ENCODE peak calls at places on chromosomes 3 and 15, in eight cellular contexts. T is CD4-positive, CD25-positive, alpha-beta regulatory T cell; I is GM12878; K is naive thymus-derived CD4-positive, alpha-beta T cell; G is activated T-cell treated with anti-CD3 and anti-CD28 coated beads for 1 hour; B is tibial nerve; E is NCI-H2081; N is activated naive CD8-positive, alpha-beta T cell treated with anti-CD3 and anti-CD28 coated beads, Interleukin-2, amount 50 U/mL, for 16 hours. H is an unnamed sample.

GRCh38 chr3:38834110-38834509 is 18.1 kb upstream of the SCN10A start:
- DNase-seq in K (no peak), T (peak; percentile 2), N (no peak), I (no peak), G (no peak), E (no peak), B (peak; percentile 28), H (peak; percentile 78)

GRCh38 chr15:63509933-63510547 is 5.6 kb downstream of the USP3 start:
- DNase-seq in B (no peak), K (no peak), N (no peak), E (no peak), T (no peak), G (no peak), I (no peak), H (no peak)

GRCh38 chr15:95106781-95107180 is 875.4 kb downstream of the MCTP2 start:
- DNase-seq in E (no peak), I (no peak), K (no peak), B (no peak), T (no peak), N (no peak), G (no peak), H (no peak)

GRCh38 chr3:4963669-4964589 is 15.3 kb upstream of the BHLHE40 start:
- DNase-seq in G (no peak), E (no peak), B (no peak), I (no peak), K (no peak), T (no peak), N (no peak), H (no peak)

GRCh38 chr3:63864008-63864871 is 573 bp downstream of the ATXN7 start:
- DNase-seq in I (no peak), E (no peak), G (peak; percentile 12), B (no peak), K (peak; percentile 33), T (peak; percentile 35), N (peak; percentile 20), H (no peak)

GRCh38 chr15:39748276-39748675 is 34.4 kb downstream of the FSIP1 start:
- DNase-seq in K (no peak), G (no peak), T (no peak), B (no peak), E (no peak), N (no peak), I (no peak), H (no peak)

GRCh38 chr15:70783041-70783440 is 19.7 kb upstream of the UACA start:
- DNase-seq in G (no peak), B (no peak), K (no peak), N (no peak), E (no peak), I (no peak), T (no peak), H (no peak)

GRCh38 chr3:14771593-14772497 is 46.9 kb upstream of the FGD5 start:
- DNase-seq in B (no peak), G (no peak), K (no peak), T (no peak), N (no peak), E (no peak), I (no peak), H (no peak)

GRCh38 chr3:133209871-133210550 is 171.8 kb downstream of the TMEM108 start:
- DNase-seq in K (no peak), E (no peak), G (no peak), T (no peak), N (no peak), I (peak; percentile 13), B (no peak), H (no peak)

GRCh38 chr3:185815391-185816282 is 9.2 kb downstream of the IGF2BP2 start:
- DNase-seq in I (no peak), T (no peak), N (no peak), E (no peak), B (no peak), G (no peak), K (no peak), H (no peak)

GRCh38 chr15:42166225-42166940 is 9.9 kb upstream of the PLA2G4F start:
- DNase-seq in K (no peak), B (no peak), T (no peak), G (no peak), I (no peak), N (no peak), E (no peak), H (no peak)

GRCh38 chr3:24583004-24583403 is 88.4 kb upstream of the THRB start:
- DNase-seq in K (no peak), N (no peak), B (no peak), E (no peak), T (no peak), I (no peak), G (no peak), H (no peak)

GRCh38 chr3:183449391-183449790 is 21.0 kb upstream of the MCF2L2 start:
- DNase-seq in T (no peak), K (no peak), E (no peak), G (no peak), N (no peak), B (no peak), I (no peak), H (no peak)

GRCh38 chr15:66846031-66846430 is 144.0 kb downstream of the SMAD6 start:
- DNase-seq in E (no peak), K (no peak), G (no peak), I (no peak), T (no peak), B (no peak), N (no peak), H (no peak)

GRCh38 chr3:8482960-8483665 is 18.5 kb upstream of the LMCD1 start:
- DNase-seq in G (no peak), I (no peak), B (peak; percentile 44), N (no peak), T (no peak), K (no peak), E (no peak), H (peak; percentile 95)

GRCh38 chr15:59296181-59296617 is 76.5 kb downstream of the MYO1E start:
- DNase-seq in K (no peak), G (no peak), I (no peak), B (no peak), N (no peak), T (no peak), E (peak; percentile 30), H (no peak)

GRCh38 chr3:126309861-126310655 is 47.1 kb downstream of the KLF15 start:
- DNase-seq in I (no peak), B (no peak), T (no peak), K (no peak), E (no peak), G (no peak), N (no peak), H (peak; percentile 44)

GRCh38 chr15:33722005-33722672 is 246.2 kb upstream of the CHRM5 start:
- DNase-seq in N (no peak), E (no peak), K (no peak), B (no peak), G (no peak), T (no peak), I (peak; percentile 24), H (no peak)

GRCh38 chr3:6532101-6532500 is 328.8 kb upstream of the GRM7 start:
- DNase-seq in K (no peak), E (no peak), N (no peak), I (no peak), B (no peak), G (no peak), T (no peak), H (no peak)

GRCh38 chr15:85000189-85000864 is 18.7 kb downstream of the PDE8A start:
- DNase-seq in N (no peak), K (no peak), G (no peak), T (no peak), I (no peak), B (no peak), E (no peak), H (no peak)

GRCh38 chr3:175659951-175660350 is 800.8 kb downstream of the NAALADL2 start:
- DNase-seq in I (no peak), B (no peak), K (no peak), G (no peak), T (no peak), E (no peak), N (no peak), H (no peak)

GRCh38 chr15:79028411-79028964 is 62.1 kb downstream of the RASGRF1 start:
- DNase-seq in K (no peak), I (no peak), N (no peak), T (no peak), B (no peak), G (no peak), E (peak; percentile 17), H (no peak)

GRCh38 chr3:150348500-150348899 is 59.6 kb upstream of the TSC22D2 start:
- DNase-seq in I (no peak), G (no peak), K (no peak), E (no peak), B (no peak), T (no peak), N (no peak), H (peak; percentile 84)

GRCh38 chr3:170052398-170052797 is 14.6 kb downstream of the GPR160 start:
- DNase-seq in B (no peak), N (no peak), K (no peak), E (no peak), T (no peak), G (no peak), I (no peak), H (no peak)

GRCh38 chr3:117480981-117481380 is 771.4 kb downstream of the TUSC7 start:
- DNase-seq in G (no peak), I (no peak), K (no peak), T (no peak), B (no peak), N (no peak), E (no peak), H (no peak)

GRCh38 chr3:2099028-2099671 is 484 bp downstream of the CNTN4 start:
- DNase-seq in K (no peak), T (no peak), G (no peak), I (no peak), E (peak; percentile 34), N (no peak), B (no peak), H (no peak)

GRCh38 chr3:182092662-182093262 is 381.0 kb downstream of the SOX2 start:
- DNase-seq in N (no peak), T (no peak), I (no peak), G (no peak), E (peak; percentile 57), K (no peak), B (no peak), H (no peak)

GRCh38 chr3:2652416-2652815 is 457.8 kb downstream of the IL5RA start:
- DNase-seq in I (no peak), G (no peak), T (no peak), N (no peak), B (no peak), E (no peak), K (no peak), H (no peak)

GRCh38 chr3:64488938-64489337 is 198.9 kb downstream of the ADAMTS9 start:
- DNase-seq in E (no peak), G (no peak), I (no peak), B (no peak), K (no peak), N (no peak), T (no peak), H (no peak)

GRCh38 chr3:36729204-36730056 is 34.9 kb downstream of the DCLK3 start:
- DNase-seq in K (no peak), E (peak; percentile 9), G (no peak), N (no peak), B (no peak), I (no peak), T (peak; percentile 29), H (no peak)

GRCh38 chr15:63994073-63994600 is 52.1 kb downstream of the DAPK2 start:
- DNase-seq in K (no peak), T (no peak), E (no peak), B (no peak), N (no peak), G (no peak), I (no peak), H (no peak)

GRCh38 chr3:22536582-22536981 is 666.5 kb upstream of the UBE2E2 start:
- DNase-seq in B (no peak), I (no peak), T (no peak), E (no peak), K (no peak), N (no peak), G (no peak), H (no peak)

GRCh38 chr3:79086514-79086913 is 681.3 kb downstream of the ROBO1 start:
- DNase-seq in G (no peak), E (peak; percentile 19), K (no peak), B (no peak), N (no peak), T (no peak), I (no peak), H (no peak)

GRCh38 chr3:18349197-18349798 is 75.8 kb downstream of the SATB1 start:
- DNase-seq in T (no peak), K (no peak), I (no peak), N (no peak), E (no peak), B (no peak), G (no peak), H (no peak)